ENCODE peak calls at places on chromosomes 2 and 18, in four cellular contexts. P is GM12878, R is HepG2, K is H1. I is an unnamed sample.

GRCh38 chr2:120425014-120425413 is 79.1 kb downstream of the INHBB start:
- DNase-seq in P (no peak), R (no peak), K (peak; percentile 42), I (no peak)

GRCh38 chr2:201707753-201708152 is 9.3 kb upstream of the MPP4 start:
- DNase-seq in P (no peak), R (no peak), K (no peak), I (no peak)

GRCh38 chr2:149394864-149395263 is 64.5 kb downstream of the LYPD6 start:
- DNase-seq in P (no peak), R (no peak), K (no peak), I (no peak)

GRCh38 chr2:73085691-73086090 is 14.2 kb upstream of the SFXN5 start:
- DNase-seq in P (no peak), R (peak; percentile 74), K (peak; percentile 96), I (peak; percentile 67)

GRCh38 chr2:241898681-241899270 is 29.2 kb downstream of the RTP5 start:
- DNase-seq in P (no peak), R (no peak), K (peak; percentile 45), I (no peak)

GRCh38 chr2:129267559-129267958 is 711.9 kb upstream of the RAB6C start:
- DNase-seq in P (no peak), R (no peak), K (no peak), I (no peak)

GRCh38 chr2:73944714-73945113 is 18.0 kb downstream of the DGUOK start:
- DNase-seq in P (no peak), R (no peak), K (no peak), I (no peak)

GRCh38 chr2:27830616-27831120 is 59.1 kb downstream of the MRPL33 start:
- DNase-seq in P (no peak), R (no peak), K (no peak), I (no peak)

GRCh38 chr2:207676827-207677354 is 34.5 kb upstream of the CCNYL1 start:
- DNase-seq in P (no peak), R (peak; percentile 26), K (no peak), I (no peak)

GRCh38 chr2:109211324-109211723 is 82.3 kb downstream of the SH3RF3 start:
- DNase-seq in P (no peak), R (no peak), K (no peak), I (no peak)

GRCh38 chr2:158779621-158780020 is 15.5 kb upstream of the DAPL1 start:
- DNase-seq in P (no peak), R (no peak), K (no peak), I (no peak)

GRCh38 chr2:135257383-135258090 is 205.4 kb downstream of the RAB3GAP1 start:
- DNase-seq in P (no peak), R (no peak), K (no peak), I (no peak)

GRCh38 chr18:35143615-35144596 is 96.9 kb upstream of the ZNF397 start:
- DNase-seq in P (no peak), R (peak; percentile 47), K (peak; percentile 56), I (peak; percentile 38)

DNA sequence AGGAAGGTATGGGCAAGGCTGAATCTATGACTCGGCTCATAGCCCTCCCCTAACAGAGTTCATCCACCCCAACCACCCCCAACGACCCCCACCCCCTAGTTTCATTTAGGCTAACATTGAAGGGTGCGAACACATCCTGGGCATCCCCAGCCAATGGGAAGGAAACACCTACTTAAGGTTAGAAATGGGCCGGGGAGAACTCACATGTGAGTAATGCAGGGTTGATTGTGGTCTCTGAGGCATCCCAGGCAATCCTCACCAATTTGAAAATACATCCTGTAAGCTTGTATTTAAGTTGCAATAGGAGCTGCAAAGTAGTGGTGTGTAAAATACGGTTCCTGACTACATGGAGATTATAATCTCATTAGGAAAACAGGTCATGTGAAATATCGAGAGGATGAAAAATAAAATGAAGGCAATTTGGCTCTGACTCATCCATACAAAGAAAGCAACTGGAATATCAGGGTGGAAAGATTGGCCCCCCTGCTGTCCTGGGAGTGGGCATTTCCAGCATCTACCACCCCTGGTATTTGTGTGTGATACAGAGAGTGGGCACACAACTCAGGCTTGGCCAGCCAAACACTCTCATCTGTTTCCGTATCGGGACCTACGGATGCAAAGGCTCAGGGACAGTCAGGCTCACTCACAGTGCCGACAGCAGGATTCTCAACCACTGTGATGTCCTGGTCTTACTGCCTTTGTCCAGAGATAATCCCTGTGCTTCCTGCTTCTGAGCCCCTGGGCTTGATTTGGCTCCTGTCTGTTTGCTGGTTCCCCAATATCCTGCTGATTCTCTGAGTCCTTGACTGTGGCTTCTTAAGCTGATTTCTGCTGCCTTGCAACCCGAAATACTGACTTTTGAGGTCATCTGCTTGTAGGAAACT is 90.0 kb upstream of the NCKAP5 start:
- DNase-seq in P (no peak), R (no peak), K (no peak), I (peak; percentile 48)
- H3K9ac ChIP-seq in P (no peak overlapping the region), R (no peak overlapping the region), K (no peak overlapping the region), I (no peak overlapping the region)

GRCh38 chr2:214587442-214587841 is 176.6 kb downstream of the VWC2L start:
- DNase-seq in P (no peak), R (peak; percentile 9), K (peak; percentile 52), I (peak; percentile 18)
- TF ChIP-seq SUZ12 in P (no peak), R (no peak), K (no peak), I (no peak)

GRCh38 chr18:75070625-75071483 is 138.1 kb downstream of the PTGR3 start:
- DNase-seq in P (peak; percentile 37), R (peak; percentile 74), K (no peak), I (no peak)
- TF ChIP-seq ZNF274 in P (no peak), R (no peak), K (no peak), I (no peak)

DNA sequence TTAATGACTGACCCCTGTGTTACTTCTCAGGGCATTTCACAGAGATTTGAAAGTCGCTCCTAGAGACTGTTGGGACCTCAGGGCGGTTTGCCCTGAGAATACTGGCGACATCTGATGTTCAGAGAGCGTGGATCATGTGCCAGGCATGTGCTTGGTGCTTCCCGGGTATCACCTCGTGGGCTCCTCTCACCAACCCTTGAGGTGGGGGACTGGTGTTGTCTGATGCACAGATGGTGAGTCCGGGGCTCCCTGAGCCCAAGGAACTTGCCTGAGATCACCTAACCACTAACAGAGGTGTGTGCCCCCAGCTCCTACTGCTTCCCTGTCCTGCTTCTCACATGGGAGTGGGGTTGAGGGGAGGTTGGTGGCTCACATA is 16.2 kb downstream of the ATOH8 start:
- DNase-seq in P (no peak), R (no peak), K (no peak), I (no peak)
- H3K9ac ChIP-seq in P (no peak overlapping the region), R (no peak overlapping the region), K (no peak overlapping the region), I (no peak overlapping the region)

GRCh38 chr2:20646446-20646845 is 4.5 kb downstream of the HS1BP3 start:
- DNase-seq in P (no peak), R (no peak), K (no peak), I (no peak)

GRCh38 chr2:20647211-20647610 is 3.7 kb downstream of the HS1BP3 start:
- DNase-seq in P (no peak), R (no peak), K (no peak), I (no peak)

GRCh38 chr2:20645761-20646160 is 5.1 kb downstream of the HS1BP3 start:
- DNase-seq in P (no peak), R (no peak), K (no peak), I (no peak)

GRCh38 chr2:20643826-20644225 is 7.1 kb downstream of the HS1BP3 start:
- DNase-seq in P (no peak), R (no peak), K (no peak), I (no peak)

DNA sequence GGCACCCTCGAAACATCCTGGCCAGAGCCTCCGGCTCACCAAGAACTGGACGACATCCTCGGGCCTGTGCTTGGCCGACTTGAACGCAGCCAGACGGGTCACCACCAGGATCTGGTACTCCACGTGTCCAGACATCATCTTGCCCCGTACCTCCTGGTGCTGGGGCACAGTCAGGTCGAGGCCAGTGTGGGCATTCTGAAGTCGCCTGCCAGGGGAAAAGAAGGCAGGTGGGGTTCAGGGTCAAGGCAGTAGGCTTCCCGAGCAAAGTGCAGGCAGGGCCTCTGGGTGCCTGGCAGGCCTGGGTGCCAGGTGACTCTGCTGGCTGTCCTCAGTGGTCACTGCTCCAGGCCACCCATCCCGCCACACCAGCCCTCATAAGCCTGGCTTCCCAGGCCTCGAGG is 5.6 kb downstream of the HS1BP3 start:
- DNase-seq in P (no peak), R (no peak), K (no peak), I (no peak)
- TF ChIP-seq SUZ12 in P (no peak), R (no peak), K (no peak), I (no peak)

I was measured in NT2/D1.